ENCODE peak calls at places on chromosomes 4 and X, in four cellular contexts. H, G, P and B are unnamed samples.

GRCh38 chrX:15815779-15816452 is 25.6 kb downstream of the ZRSR2 start:
- DNase-seq in P (no peak), H (no peak), G (no peak), B (peak; percentile 8)

GRCh38 chr4:74366367-74366891 is 1.5 kb downstream of the EREG start:
- DNase-seq in G (no peak), P (no peak), H (no peak), B (no peak)

GRCh38 chrX:39016551-39016950 is 215.3 kb downstream of the MID1IP1 start:
- DNase-seq in P (no peak), G (no peak), H (no peak), B (no peak)

GRCh38 chr4:177444911-177445736 is 2.9 kb upstream of the AGA start:
- DNase-seq in H (no peak), P (no peak), G (no peak), B (no peak)

GRCh38 chr4:3082915-3083515 is 8.5 kb downstream of the HTT start:
- DNase-seq in G (no peak), P (no peak), H (no peak), B (no peak)

GRCh38 chr4:113976937-113977855 is 2.3 kb downstream of the ARSJ start:
- DNase-seq in P (no peak), H (no peak), G (no peak), B (no peak)

GRCh38 chrX:140092121-140092520 is 126.8 kb upstream of the CXorf66 start:
- DNase-seq in H (no peak), P (no peak), G (no peak), B (no peak)

GRCh38 chrX:129663171-129663570 is 8.4 kb upstream of the APLN start:
- DNase-seq in H (no peak), G (no peak), P (no peak), B (no peak)

GRCh38 chrX:115021121-115021520 is 3.7 kb upstream of the IL13RA2 start:
- DNase-seq in G (no peak), P (no peak), H (no peak), B (no peak)

GRCh38 chr4:90695411-90695810 is 568.2 kb downstream of the CCSER1 start:
- DNase-seq in P (no peak), G (no peak), H (no peak), B (no peak)

GRCh38 chrX:30971761-30972603 is 82.9 kb upstream of the TAB3 start:
- DNase-seq in P (peak; percentile 13), H (peak; percentile 8), G (peak; percentile 10), B (no peak)

GRCh38 chrX:101176439-101176838 is 43.1 kb upstream of the DRP2 start:
- DNase-seq in H (no peak), G (no peak), P (no peak), B (no peak)

GRCh38 chr4:100517864-100518341 is at the start of gene EMCN:
- DNase-seq in H (no peak), P (no peak), G (no peak), B (no peak)

GRCh38 chr4:121726642-121727268 is 30.0 kb upstream of the ANXA5 start:
- DNase-seq in H (peak; percentile 23), G (peak; percentile 19), P (peak; percentile 39), B (peak; percentile 33)

GRCh38 chrX:131869182-131869581 is 153.9 kb upstream of the STK26 start:
- DNase-seq in P (no peak), H (no peak), G (no peak), B (no peak)

GRCh38 chrX:110036162-110037033 is 33.5 kb downstream of the TMEM164 start:
- DNase-seq in P (no peak), H (no peak), G (no peak), B (no peak)

GRCh38 chr4:26127851-26128337 is 192.9 kb upstream of the RBPJ start:
- DNase-seq in H (no peak), G (no peak), P (no peak), B (no peak)

GRCh38 chr4:154490589-154491340 is 834 bp downstream of the DCHS2 start:
- DNase-seq in H (peak; percentile 53), P (no peak), G (no peak), B (no peak)

GRCh38 chr4:158209825-158210807 is at the start of gene TMEM144:
- DNase-seq in G (no peak), P (peak; percentile 27), H (peak; percentile 7), B (peak; percentile 1)

GRCh38 chr4:165458451-165458850 is 79.6 kb downstream of the CPE start:
- DNase-seq in G (no peak), H (no peak), P (no peak), B (no peak)

GRCh38 chr4:82031386-82031785 is 342.4 kb downstream of the HNRNPD start:
- DNase-seq in G (no peak), H (no peak), P (no peak), B (no peak)

GRCh38 chr4:85831647-85832046 is 356.7 kb downstream of the ARHGAP24 start:
- DNase-seq in P (no peak), G (no peak), H (no peak), B (no peak)

GRCh38 chr4:56690393-56690971 is 9.4 kb upstream of the HOPX start:
- DNase-seq in H (no peak), P (no peak), G (no peak), B (no peak)

GRCh38 chrX:108122748-108123147 is 31.2 kb downstream of the ATG4A start:
- DNase-seq in H (no peak), G (no peak), P (peak; percentile 33), B (no peak)

GRCh38 chr4:74374561-74375327 is 9.8 kb downstream of the EREG start:
- DNase-seq in H (no peak), G (no peak), P (peak; percentile 21), B (no peak)

GRCh38 chr4:41575665-41576064 is 37.7 kb downstream of the LIMCH1 start:
- DNase-seq in H (no peak), P (no peak), G (no peak), B (no peak)

GRCh38 chrX:150100261-150100660 is 162.0 kb upstream of the EOLA2 start:
- DNase-seq in G (no peak), H (no peak), P (no peak), B (no peak)

GRCh38 chr4:6769138-6769983 is 13.2 kb upstream of the KIAA0232 start:
- DNase-seq in G (peak; percentile 28), P (no peak), H (no peak), B (no peak)

GRCh38 chr4:110619401-110620247 is 3.3 kb downstream of the PITX2 start:
- DNase-seq in H (no peak), G (no peak), P (no peak), B (no peak)

GRCh38 chrX:72566448-72566847 is 6.2 kb downstream of the HDAC8 start:
- DNase-seq in P (no peak), H (no peak), G (no peak), B (no peak)

GRCh38 chr4:126799971-126800722 is 832.6 kb upstream of the INTU start:
- DNase-seq in P (no peak), G (no peak), H (no peak), B (no peak)

GRCh38 chr4:4364486-4365208 is 22.3 kb upstream of the NSG1 start:
- DNase-seq in P (no peak), H (no peak), G (no peak), B (no peak)